ENCODE peak calls at places on chromosome 15, in ten cellular contexts. O is GM10248, Y is chondrocyte, V is GM13977, G is BJ, B is IMR-90, P is PC-3, S is Peyer's patch, C is fibroblast of pulmonary artery, Q is natural killer cell. D is an unnamed sample.

GRCh38 chr15:96052572-96053038 is 277.9 kb upstream of the NR2F2 start:
- DNase-seq in O (no peak), Y (no peak), V (no peak), G (no peak), B (no peak), P (no peak), S (no peak), C (no peak), Q (no peak), D (no peak)

GRCh38 chr15:77607111-77607893 is 25.4 kb downstream of the LINGO1 start:
- DNase-seq in O (no peak), Y (no peak), V (no peak), G (no peak), B (peak; percentile 39), P (no peak), S (no peak), C (peak; percentile 36), Q (no peak), D (no peak)

GRCh38 chr15:77747175-77748077 is 114.7 kb upstream of the LINGO1 start:
- DNase-seq in O (no peak), Y (no peak), V (no peak), G (no peak), B (no peak), P (no peak), S (no peak), C (no peak), Q (no peak), D (no peak)

GRCh38 chr15:71291723-71292122 is 176.5 kb downstream of the THSD4 start:
- DNase-seq in O (no peak), Y (no peak), V (no peak), G (no peak), B (no peak), P (no peak), S (no peak), C (no peak), Q (no peak), D (no peak)

GRCh38 chr15:100687532-100688215 is 85.3 kb downstream of the ASB7 start:
- DNase-seq in O (no peak), Y (no peak), V (no peak), G (no peak), B (peak; percentile 86), P (peak; percentile 95), S (no peak), C (peak; percentile 88), Q (no peak), D (peak; percentile 69)

GRCh38 chr15:62899090-62899493 is 143.5 kb upstream of the TPM1 start:
- DNase-seq in O (no peak), Y (no peak), V (no peak), G (no peak), B (no peak), P (peak; percentile 74), S (peak; percentile 75), C (no peak), Q (no peak), D (peak; percentile 61)

GRCh38 chr15:39243396-39243795 is 337.5 kb upstream of the THBS1 start:
- DNase-seq in O (no peak), Y (no peak), V (no peak), G (no peak), B (peak; percentile 6), P (no peak), S (no peak), C (no peak), Q (no peak), D (no peak)

GRCh38 chr15:36878745-36879262 is 221.5 kb downstream of the MEIS2 start:
- DNase-seq in O (no peak), Y (no peak), V (no peak), G (no peak), B (no peak), P (no peak), S (no peak), C (no peak), Q (no peak), D (no peak)

GRCh38 chr15:40554164-40554530 is 10.7 kb downstream of the CCDC32 start:
- DNase-seq in O (no peak), Y (no peak), V (no peak), G (no peak), B (no peak), P (no peak), S (no peak), C (no peak), Q (no peak), D (no peak)

DNA sequence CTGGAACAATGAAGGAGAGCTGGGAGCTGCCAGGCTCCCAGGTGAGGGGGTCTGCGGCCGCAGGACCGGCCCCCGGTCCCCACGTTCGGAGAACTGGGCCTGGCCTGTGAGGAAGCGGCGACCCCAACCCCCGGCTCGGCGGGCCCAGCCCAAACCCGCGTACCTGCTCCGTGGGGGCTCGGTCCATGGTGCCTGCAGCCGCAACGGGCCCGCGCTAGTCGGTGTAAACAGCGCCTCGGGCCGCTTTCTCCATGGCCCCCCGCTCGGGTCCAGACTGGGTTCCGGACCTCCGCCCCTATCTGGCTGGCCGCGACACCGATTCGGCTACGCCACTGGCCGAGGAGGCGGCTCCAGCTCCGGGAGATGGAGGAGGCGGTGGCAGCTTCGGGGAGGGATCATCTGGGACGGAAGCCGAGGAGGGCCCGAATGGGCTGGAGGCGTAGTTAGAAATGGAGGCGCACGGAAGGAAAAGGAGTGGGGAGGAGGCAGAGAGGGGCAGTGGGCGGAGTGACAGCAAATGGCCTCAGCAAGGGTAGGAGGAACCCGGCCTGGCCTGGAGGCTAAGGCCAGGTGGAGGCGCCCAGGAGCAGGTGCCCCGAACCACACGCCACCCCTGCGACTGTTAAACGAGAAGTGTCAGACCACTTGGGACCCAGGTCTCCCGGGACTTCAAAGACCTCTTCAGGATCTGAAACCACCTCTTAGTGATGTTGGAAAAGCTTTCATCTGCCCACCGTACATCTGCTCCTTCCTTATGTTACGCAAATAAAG is at the start of gene SECISBP2L:
- DNase-seq in O (peak; percentile 94), Y (peak; percentile 98), V (peak; percentile 94), G (peak; percentile 60), B (peak; percentile 92), P (peak; percentile 89), S (peak; percentile 97), C (peak; percentile 96), Q (peak; percentile 87), D (peak; percentile 95)
- TF ChIP-seq CTCF in O (peak; percentile 74), Y (peak; percentile 48), V (peak; percentile 75), G (peak; percentile 39), B (peak; percentile 36), P (peak; percentile 50), S (no peak), C (peak; percentile 21), Q (no peak), D (peak; percentile 11)

DNA sequence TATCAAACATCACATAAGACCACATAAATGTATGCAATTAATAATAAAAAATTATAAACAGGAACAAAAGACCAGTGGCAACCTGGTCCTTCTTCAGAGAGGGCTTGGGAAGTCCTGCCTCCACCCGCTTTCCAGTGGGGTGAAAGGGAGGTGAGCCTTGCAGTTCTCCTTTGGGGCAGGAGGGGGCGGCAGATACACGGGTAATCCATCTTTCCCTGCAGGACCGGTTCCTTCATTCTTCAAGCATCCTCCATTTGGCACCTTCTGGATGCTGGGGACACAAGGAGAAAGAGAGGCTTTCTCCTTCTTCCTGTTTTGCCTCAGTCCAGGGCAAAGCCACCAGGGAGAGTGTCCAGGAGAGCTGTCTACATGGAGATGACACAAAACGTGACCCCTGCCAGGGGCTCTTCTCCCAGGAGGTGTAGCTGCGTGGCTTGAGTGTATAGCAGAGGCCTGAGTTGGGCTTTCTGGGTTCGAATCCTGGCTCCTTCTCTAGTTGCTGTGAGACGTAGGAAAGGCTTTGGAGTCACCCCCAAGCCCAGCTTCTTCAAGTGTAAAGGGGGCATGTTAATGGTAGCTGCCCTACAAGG is 23.2 kb downstream of the RPLP1 start:
- DNase-seq in O (peak; percentile 70), Y (no peak), V (peak; percentile 72), G (no peak), B (peak; percentile 63), P (peak; percentile 80), S (peak; percentile 91), C (peak; percentile 79), Q (peak; percentile 74), D (peak; percentile 72)
- TF ChIP-seq CTCF in O (peak; percentile 95), Y (peak; percentile 94), V (peak; percentile 85), G (peak; percentile 95), B (peak; percentile 92), P (peak; percentile 79), S (peak; percentile 90), C (peak; percentile 98), Q (peak; percentile 97), D (peak; percentile 96)

GRCh38 chr15:33699145-33699544 is 269.2 kb upstream of the CHRM5 start:
- DNase-seq in O (no peak), Y (no peak), V (no peak), G (no peak), B (no peak), P (no peak), S (no peak), C (no peak), Q (no peak), D (no peak)

GRCh38 chr15:33700695-33701303 is 267.5 kb upstream of the CHRM5 start:
- DNase-seq in O (peak; percentile 56), Y (no peak), V (peak; percentile 60), G (no peak), B (peak; percentile 77), P (peak; percentile 84), S (peak; percentile 79), C (peak; percentile 88), Q (peak; percentile 40), D (peak; percentile 79)

GRCh38 chr15:33701304-33701696 is 267.0 kb upstream of the CHRM5 start:
- DNase-seq in O (no peak), Y (no peak), V (no peak), G (no peak), B (no peak), P (peak; percentile 26), S (no peak), C (no peak), Q (no peak), D (peak; percentile 2)

GRCh38 chr15:33698128-33698527 is 270.2 kb upstream of the CHRM5 start:
- DNase-seq in O (no peak), Y (no peak), V (no peak), G (no peak), B (no peak), P (no peak), S (no peak), C (no peak), Q (no peak), D (no peak)

GRCh38 chr15:33699691-33700447 is 268.4 kb upstream of the CHRM5 start:
- DNase-seq in O (no peak), Y (no peak), V (no peak), G (no peak), B (peak; percentile 12), P (peak; percentile 46), S (no peak), C (peak; percentile 41), Q (no peak), D (peak; percentile 7)
- TF ChIP-seq CTCF in O (no peak), Y (peak; percentile 57), V (no peak), G (peak; percentile 24), B (peak; percentile 25), P (peak; percentile 50), S (no peak), C (peak; percentile 38), Q (no peak), D (peak; percentile 21)

DNA sequence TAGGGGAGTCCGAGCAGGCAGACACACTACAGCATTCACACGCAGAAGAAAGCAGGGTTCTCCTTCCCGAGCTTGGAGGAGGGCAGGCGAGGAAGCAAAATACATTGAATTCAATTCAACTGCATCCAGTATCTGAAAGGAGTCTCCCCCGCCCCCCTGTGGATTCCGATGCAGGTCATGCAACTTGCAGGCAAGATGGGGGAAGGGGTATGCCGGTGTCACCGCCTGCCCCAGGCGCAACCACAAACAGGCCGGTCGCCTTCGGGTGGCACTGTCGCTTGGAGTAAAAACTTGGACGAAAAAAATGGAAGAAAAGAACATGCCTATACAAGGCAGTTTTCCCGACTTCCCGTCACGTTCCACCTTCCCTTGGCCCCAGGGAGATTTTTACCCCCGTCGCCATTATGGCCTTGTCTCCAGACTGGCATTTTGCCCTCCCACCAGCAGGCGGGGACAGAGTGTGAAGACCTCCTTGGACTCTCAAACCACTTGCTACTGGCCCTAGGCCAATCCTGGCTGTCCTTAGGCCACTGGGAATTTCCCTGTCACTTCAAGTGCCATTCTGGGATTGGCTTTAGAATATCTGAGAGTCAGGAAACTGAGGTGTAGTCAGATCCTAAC is 1.6 kb upstream of the NTRK3 start:
- DNase-seq in O (no peak), Y (no peak), V (no peak), G (no peak), B (no peak), P (no peak), S (no peak), C (peak; percentile 8), Q (no peak), D (no peak)
- TF ChIP-seq CTCF in O (peak; percentile 6), Y (peak; percentile 52), V (no peak), G (peak; percentile 2), B (no peak), P (no peak), S (no peak), C (peak; percentile 40), Q (no peak), D (no peak)

D was measured in MCF 10A.